ENCODE peak calls at places on chromosome X, in nine cellular contexts. A, S, L, Z, O, C, D, T and G are unnamed samples.

GRCh38 chrX:106243376-106243775 is 75.3 kb downstream of the PWWP3B start:
- DNase-seq in L (no peak), S (no peak), A (no peak), T (no peak), D (no peak), Z (no peak), O (no peak), C (no peak), G (no peak)

GRCh38 chrX:45743081-45743533 is 542.4 kb upstream of the DIPK2B start:
- DNase-seq in A (no peak), S (no peak), T (no peak), Z (peak), O (no peak), L (no peak), D (peak), C (no peak), G (no peak)

GRCh38 chrX:2401590-2402360 is 99.0 kb downstream of the DHRSX start:
- DNase-seq in S (no peak), L (no peak), D (no peak), Z (no peak), A (peak), C (peak), O (no peak), T (no peak), G (peak)

GRCh38 chrX:57528670-57529255 is 63.0 kb upstream of the ZXDB start:
- DNase-seq in Z (peak), O (no peak), T (peak), L (no peak), A (no peak), D (peak), C (peak), S (no peak), G (no peak)

GRCh38 chrX:82335772-82336171 is 1133.9 kb downstream of the SH3BGRL start:
- DNase-seq in L (no peak), D (no peak), Z (no peak), A (no peak), C (no peak), T (no peak), O (no peak), S (no peak), G (no peak)

GRCh38 chrX:139222511-139223200 is 307.9 kb upstream of the F9 start:
- DNase-seq in A (no peak), D (no peak), Z (no peak), T (no peak), O (no peak), S (no peak), L (no peak), C (no peak), G (no peak)

GRCh38 chrX:40267334-40268118 is 169.8 kb upstream of the BCOR start:
- DNase-seq in C (no peak), S (peak), O (no peak), A (no peak), L (peak), T (no peak), Z (no peak), D (no peak), G (no peak)

GRCh38 chrX:71998836-71999509 is 88.3 kb downstream of the NHSL2 start:
- DNase-seq in T (no peak), A (no peak), L (no peak), S (peak), O (peak), C (peak), D (no peak), Z (peak), G (peak)

GRCh38 chrX:100687128-100687527 is 43.1 kb downstream of the SRPX2 start:
- DNase-seq in Z (no peak), T (no peak), O (no peak), D (no peak), C (no peak), S (no peak), A (no peak), L (no peak), G (no peak)

GRCh38 chrX:133307094-133307493 is 88.9 kb upstream of the TFDP3 start:
- DNase-seq in A (no peak), D (no peak), S (no peak), T (no peak), L (no peak), C (no peak), O (no peak), Z (no peak), G (no peak)

DNA sequence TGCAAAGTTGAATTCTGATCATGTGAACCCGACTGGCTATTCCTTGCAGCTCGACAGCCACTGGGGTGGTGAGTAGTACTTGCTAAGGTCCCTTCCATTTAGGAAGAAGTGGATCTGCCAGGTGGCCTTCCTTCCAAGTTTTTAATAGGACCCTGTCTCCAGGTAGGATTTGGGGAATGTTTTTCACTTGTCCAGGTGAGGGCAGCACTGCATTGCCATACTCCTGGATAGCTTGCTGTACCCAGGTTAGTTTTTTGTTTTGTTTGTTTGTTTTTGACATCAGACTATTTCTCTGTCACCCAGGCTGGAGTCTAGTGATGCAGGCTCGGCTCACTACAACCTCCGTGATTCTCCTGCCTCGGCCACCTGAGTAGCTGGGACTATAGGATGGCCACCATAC is 29.8 kb downstream of the SAGE1 start:
- DNase-seq in D (no peak), A (no peak), C (no peak), T (no peak), S (no peak), L (no peak), O (peak), Z (peak), G (no peak)
- TF ChIP-seq CTCF in D (no peak), A (no peak), C (no peak), T (no peak), S (no peak), L (no peak), O (no peak), Z (peak), G (no peak)

GRCh38 chrX:3939967-3940610 is 226.6 kb upstream of the PRKX start:
- DNase-seq in A (peak), C (peak), S (peak), Z (peak), D (peak), T (no peak), L (no peak), O (no peak), G (no peak)
- TF ChIP-seq CTCF in A (peak), C (peak), S (peak), Z (peak), D (peak), T (peak), L (peak), O (peak), G (no peak)

DNA sequence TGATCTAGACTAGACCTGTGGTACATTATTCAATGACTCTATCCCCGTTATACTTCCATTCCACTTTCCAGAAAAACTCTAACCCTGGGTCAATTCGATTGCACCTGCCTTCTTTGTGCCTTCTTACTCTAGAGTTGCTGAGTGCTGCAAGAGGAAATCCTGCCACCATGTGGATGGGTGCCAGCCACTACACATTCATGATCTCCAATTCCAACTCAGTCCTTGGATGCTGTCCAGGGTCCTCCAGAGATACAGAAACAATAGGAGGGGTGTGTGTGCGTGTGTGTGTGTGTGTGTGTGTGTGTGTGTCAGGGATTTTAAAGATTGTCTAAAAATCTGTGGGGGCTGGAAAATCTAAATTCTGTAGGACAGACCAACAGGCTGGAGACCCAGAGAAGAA is 42.9 kb upstream of the INTS6L start:
- DNase-seq in L (peak), A (peak), O (peak), T (peak), C (peak), Z (peak), S (peak), D (peak), G (peak)
- TF ChIP-seq CTCF in L (peak), A (no peak), O (peak), T (no peak), C (peak), Z (peak), S (peak), D (peak), G (no peak)

GRCh38 chrX:123173833-123174232 is 10.2 kb upstream of the GRIA3 start:
- DNase-seq in Z (peak), S (no peak), L (no peak), O (no peak), D (no peak), C (no peak), A (no peak), T (no peak), G (no peak)
- TF ChIP-seq CTCF in Z (peak), S (no peak), L (no peak), O (peak), D (peak), C (peak), A (no peak), T (no peak), G (no peak)

GRCh38 chrX:15815779-15816452 is 25.6 kb downstream of the ZRSR2 start:
- DNase-seq in Z (peak), A (no peak), C (no peak), D (peak), O (peak), S (peak), L (no peak), T (no peak), G (no peak)
- TF ChIP-seq CTCF in Z (no peak), A (no peak), C (no peak), D (peak), O (peak), S (no peak), L (peak), T (no peak), G (no peak)

DNA sequence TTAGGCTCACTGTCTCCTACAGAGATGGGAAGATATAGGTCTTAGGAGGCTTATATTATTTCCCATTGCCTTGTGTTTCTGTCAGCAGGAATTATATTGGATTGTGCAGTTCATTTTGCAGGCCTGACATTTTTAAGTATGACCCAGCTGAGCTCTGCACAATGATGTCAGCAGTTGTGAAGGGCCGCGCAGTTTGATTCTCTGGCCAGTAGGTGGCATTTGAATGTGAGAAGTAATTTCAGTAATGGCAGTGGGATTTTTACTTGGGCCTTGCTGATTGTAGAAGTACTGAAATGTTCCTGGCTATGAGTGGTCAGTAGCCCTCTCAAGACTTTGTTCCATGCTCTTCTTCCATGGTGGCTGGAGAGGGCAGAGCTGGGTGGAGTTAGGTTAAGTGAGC is 247.2 kb upstream of the MTMR8 start:
- DNase-seq in L (no peak), O (no peak), Z (no peak), S (no peak), D (no peak), T (no peak), A (no peak), C (no peak), G (no peak)
- TF ChIP-seq CTCF in L (no peak), O (no peak), Z (no peak), S (no peak), D (no peak), T (no peak), A (no peak), C (no peak), G (no peak)

GRCh38 chrX:12950851-12951589 is 23.9 kb upstream of the TMSB4X start:
- DNase-seq in C (no peak), Z (peak), L (peak), T (peak), S (no peak), A (no peak), O (peak), D (no peak), G (peak)
- TF ChIP-seq CTCF in C (no peak), Z (peak), L (peak), T (peak), S (peak), A (no peak), O (peak), D (peak), G (no peak)